ENCODE peak calls at places on chromosome 4, in seven cellular contexts. P is pons, C is HTR-8/SVneo, T is NCI-H446, W is NCI-H2107, Z is Kasumi-1, F is adrenal gland. V is an unnamed sample.

GRCh38 chr4:3270141-3270611 is 21.2 kb downstream of the MSANTD1 start:
- DNase-seq in C (no peak), T (no peak), F (no peak), P (no peak), Z (no peak), W (no peak), V (no peak)

GRCh38 chr4:83922419-83922818 is 386.5 kb downstream of the GPAT3 start:
- DNase-seq in C (no peak), F (no peak), Z (no peak), P (no peak), W (no peak), T (no peak), V (no peak)

GRCh38 chr4:23237771-23238170 is 545.0 kb downstream of the GBA3 start:
- DNase-seq in C (no peak), P (peak), T (peak), Z (no peak), F (peak), W (no peak), V (no peak)

GRCh38 chr4:31037714-31038113 is 317.5 kb downstream of the PCDH7 start:
- DNase-seq in C (no peak), P (no peak), W (no peak), Z (no peak), F (no peak), T (no peak), V (no peak)

GRCh38 chr4:73843369-73843768 is 6.9 kb downstream of the CXCL6 start:
- DNase-seq in Z (no peak), C (no peak), F (no peak), P (no peak), W (no peak), T (no peak), V (no peak)

GRCh38 chr4:139619644-139620043 is 46.0 kb upstream of the MGST2 start:
- DNase-seq in F (no peak), T (no peak), C (no peak), Z (peak), P (no peak), W (no peak), V (peak)

GRCh38 chr4:151887151-151887815 is 126.5 kb upstream of the GATB start:
- DNase-seq in W (no peak), P (peak), T (no peak), C (peak), F (no peak), Z (peak), V (no peak)

GRCh38 chr4:113979157-113979972 is at the start of gene ARSJ:
- DNase-seq in Z (no peak), C (peak), F (peak), P (peak), W (no peak), T (peak), V (peak)

V was measured in Calu3.